ENCODE peak calls at places on chromosomes 13 and 19, in eight cellular contexts. One of them, this sample, is unnamed.

GRCh38 chr19:33440241-33440640 is 66.7 kb downstream of the CEBPG start:
- DNase-seq in HL-60: no peak
- DNase-seq in tibial artery: no peak
- DNase-seq in heart right ventricle: no peak
- DNase-seq in transverse colon: no peak
- DNase-seq in CD4-positive, alpha-beta T cell: no peak
- DNase-seq in WERI-Rb-1: no peak
- DNase-seq in neural progenitor cell: no peak
- DNase-seq in this sample: peak; percentile 20

GRCh38 chr13:98761979-98762616 is 9.6 kb upstream of the SLC15A1 start:
- DNase-seq in HL-60: no peak
- DNase-seq in tibial artery: no peak
- DNase-seq in heart right ventricle: no peak
- DNase-seq in transverse colon: no peak
- DNase-seq in CD4-positive, alpha-beta T cell: no peak
- DNase-seq in WERI-Rb-1: no peak
- DNase-seq in neural progenitor cell: no peak
- DNase-seq in this sample: no peak

GRCh38 chr13:94947965-94948371 is 235.6 kb upstream of the SOX21 start:
- DNase-seq in HL-60: no peak
- DNase-seq in tibial artery: no peak
- DNase-seq in heart right ventricle: no peak
- DNase-seq in transverse colon: no peak
- DNase-seq in CD4-positive, alpha-beta T cell: no peak
- DNase-seq in WERI-Rb-1: no peak
- DNase-seq in neural progenitor cell: peak; percentile 92
- DNase-seq in this sample: no peak

GRCh38 chr13:23987331-23987730 is 90.0 kb upstream of the C1QTNF9B start:
- DNase-seq in HL-60: no peak
- DNase-seq in tibial artery: no peak
- DNase-seq in heart right ventricle: no peak
- DNase-seq in transverse colon: no peak
- DNase-seq in CD4-positive, alpha-beta T cell: no peak
- DNase-seq in WERI-Rb-1: no peak
- DNase-seq in neural progenitor cell: no peak
- DNase-seq in this sample: no peak

GRCh38 chr19:45168767-45169351 is 8.1 kb upstream of the NKPD1 start:
- DNase-seq in HL-60: no peak
- DNase-seq in tibial artery: no peak
- DNase-seq in heart right ventricle: no peak
- DNase-seq in transverse colon: no peak
- DNase-seq in CD4-positive, alpha-beta T cell: no peak
- DNase-seq in WERI-Rb-1: peak; percentile 60
- DNase-seq in neural progenitor cell: no peak
- DNase-seq in this sample: peak; percentile 61

GRCh38 chr19:16076154-16076957 is at the start of gene TPM4:
- DNase-seq in HL-60: peak; percentile 87
- DNase-seq in tibial artery: peak; percentile 98
- DNase-seq in heart right ventricle: peak; percentile 93
- DNase-seq in transverse colon: peak; percentile 94
- DNase-seq in CD4-positive, alpha-beta T cell: peak; percentile 77
- DNase-seq in WERI-Rb-1: peak; percentile 59
- DNase-seq in neural progenitor cell: peak; percentile 96
- DNase-seq in this sample: peak; percentile 95

GRCh38 chr19:45568732-45569131 is 15.9 kb downstream of the OPA3 start:
- DNase-seq in HL-60: no peak
- DNase-seq in tibial artery: no peak
- DNase-seq in heart right ventricle: no peak
- DNase-seq in transverse colon: no peak
- DNase-seq in CD4-positive, alpha-beta T cell: no peak
- DNase-seq in WERI-Rb-1: no peak
- DNase-seq in neural progenitor cell: no peak
- DNase-seq in this sample: no peak

GRCh38 chr19:892243-892996 is 567 bp downstream of the MED16 start:
- DNase-seq in HL-60: no peak
- DNase-seq in tibial artery: no peak
- DNase-seq in heart right ventricle: peak; percentile 52
- DNase-seq in transverse colon: peak; percentile 44
- DNase-seq in CD4-positive, alpha-beta T cell: peak; percentile 52
- DNase-seq in WERI-Rb-1: no peak
- DNase-seq in neural progenitor cell: peak; percentile 67
- DNase-seq in this sample: no peak

GRCh38 chr19:7373862-7374261 is 25.1 kb downstream of the ARHGEF18 start:
- DNase-seq in HL-60: no peak
- DNase-seq in tibial artery: no peak
- DNase-seq in heart right ventricle: no peak
- DNase-seq in transverse colon: peak; percentile 40
- DNase-seq in CD4-positive, alpha-beta T cell: no peak
- DNase-seq in WERI-Rb-1: no peak
- DNase-seq in neural progenitor cell: no peak
- DNase-seq in this sample: no peak

DNA sequence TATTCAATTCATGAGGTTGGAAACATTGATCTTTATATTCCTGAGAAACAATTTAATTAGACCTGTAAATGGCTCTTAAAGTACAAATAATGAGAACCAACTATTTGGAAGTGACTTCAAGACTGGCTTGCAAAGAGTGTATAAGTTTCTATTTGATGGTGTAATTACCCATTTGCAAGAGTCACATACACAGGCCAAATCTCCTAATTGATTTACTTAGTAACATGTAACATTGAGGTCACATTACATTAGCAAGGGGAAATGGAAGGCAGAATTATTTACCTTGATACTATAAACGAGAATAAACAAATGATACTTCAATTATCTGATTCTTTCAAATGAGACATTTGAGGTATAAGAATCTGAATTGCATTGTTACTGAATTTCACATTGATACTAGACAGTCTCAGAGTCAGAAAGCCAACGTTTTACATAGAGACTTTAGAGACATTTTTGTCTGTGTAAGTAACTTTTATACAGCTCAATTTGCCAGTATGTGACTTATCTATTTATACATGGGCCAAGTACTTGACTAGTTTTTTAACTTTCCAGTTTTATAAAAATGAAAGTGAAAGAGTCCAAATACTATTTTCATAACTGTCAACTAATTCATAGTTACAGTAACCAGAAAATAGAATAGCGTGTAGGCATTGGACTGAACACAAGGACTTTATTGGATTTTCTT is 95.6 kb upstream of the RFC3 start:
- DNase-seq in HL-60: no peak
- DNase-seq in tibial artery: no peak
- DNase-seq in heart right ventricle: no peak
- DNase-seq in transverse colon: no peak
- DNase-seq in CD4-positive, alpha-beta T cell: no peak
- DNase-seq in WERI-Rb-1: no peak
- DNase-seq in neural progenitor cell: no peak
- DNase-seq in this sample: no peak
- H3K27ac ChIP-seq in HL-60: no peak overlapping the region
- H3K27ac ChIP-seq in tibial artery: peak overlapping the region; percentile 62
- H3K27ac ChIP-seq in heart right ventricle: peak overlapping the region; percentile 56
- H3K27ac ChIP-seq in transverse colon: peak overlapping the region; percentile 70
- H3K27ac ChIP-seq in CD4-positive, alpha-beta T cell: no peak overlapping the region
- H3K27ac ChIP-seq in WERI-Rb-1: no peak overlapping the region
- H3K27ac ChIP-seq in neural progenitor cell: no peak overlapping the region
- H3K27ac ChIP-seq in this sample: no peak overlapping the region

GRCh38 chr19:58480831-58481230 is 4.7 kb downstream of the ZNF446 start:
- DNase-seq in HL-60: no peak
- DNase-seq in tibial artery: no peak
- DNase-seq in heart right ventricle: no peak
- DNase-seq in transverse colon: no peak
- DNase-seq in CD4-positive, alpha-beta T cell: no peak
- DNase-seq in WERI-Rb-1: no peak
- DNase-seq in neural progenitor cell: no peak
- DNase-seq in this sample: no peak
- H3K27ac ChIP-seq in HL-60: no peak overlapping the region
- H3K27ac ChIP-seq in tibial artery: no peak overlapping the region
- H3K27ac ChIP-seq in heart right ventricle: no peak overlapping the region
- H3K27ac ChIP-seq in transverse colon: no peak overlapping the region
- H3K27ac ChIP-seq in CD4-positive, alpha-beta T cell: no peak overlapping the region
- H3K27ac ChIP-seq in WERI-Rb-1: no peak overlapping the region
- H3K27ac ChIP-seq in neural progenitor cell: no peak overlapping the region
- H3K27ac ChIP-seq in this sample: no peak overlapping the region

GRCh38 chr13:48258002-48258401 is 25.0 kb downstream of the ITM2B start:
- DNase-seq in HL-60: no peak
- DNase-seq in tibial artery: no peak
- DNase-seq in heart right ventricle: no peak
- DNase-seq in transverse colon: no peak
- DNase-seq in CD4-positive, alpha-beta T cell: no peak
- DNase-seq in WERI-Rb-1: no peak
- DNase-seq in neural progenitor cell: no peak
- DNase-seq in this sample: no peak

GRCh38 chr13:48258430-48258829 is 25.4 kb downstream of the ITM2B start:
- DNase-seq in HL-60: no peak
- DNase-seq in tibial artery: no peak
- DNase-seq in heart right ventricle: no peak
- DNase-seq in transverse colon: no peak
- DNase-seq in CD4-positive, alpha-beta T cell: no peak
- DNase-seq in WERI-Rb-1: no peak
- DNase-seq in neural progenitor cell: no peak
- DNase-seq in this sample: no peak

GRCh38 chr13:48255090-48255489 is 22.1 kb downstream of the ITM2B start:
- DNase-seq in HL-60: no peak
- DNase-seq in tibial artery: no peak
- DNase-seq in heart right ventricle: no peak
- DNase-seq in transverse colon: no peak
- DNase-seq in CD4-positive, alpha-beta T cell: no peak
- DNase-seq in WERI-Rb-1: no peak
- DNase-seq in neural progenitor cell: no peak
- DNase-seq in this sample: no peak

GRCh38 chr13:48253849-48254248 is 20.8 kb downstream of the ITM2B start:
- DNase-seq in HL-60: no peak
- DNase-seq in tibial artery: no peak
- DNase-seq in heart right ventricle: no peak
- DNase-seq in transverse colon: no peak
- DNase-seq in CD4-positive, alpha-beta T cell: no peak
- DNase-seq in WERI-Rb-1: no peak
- DNase-seq in neural progenitor cell: no peak
- DNase-seq in this sample: no peak

DNA sequence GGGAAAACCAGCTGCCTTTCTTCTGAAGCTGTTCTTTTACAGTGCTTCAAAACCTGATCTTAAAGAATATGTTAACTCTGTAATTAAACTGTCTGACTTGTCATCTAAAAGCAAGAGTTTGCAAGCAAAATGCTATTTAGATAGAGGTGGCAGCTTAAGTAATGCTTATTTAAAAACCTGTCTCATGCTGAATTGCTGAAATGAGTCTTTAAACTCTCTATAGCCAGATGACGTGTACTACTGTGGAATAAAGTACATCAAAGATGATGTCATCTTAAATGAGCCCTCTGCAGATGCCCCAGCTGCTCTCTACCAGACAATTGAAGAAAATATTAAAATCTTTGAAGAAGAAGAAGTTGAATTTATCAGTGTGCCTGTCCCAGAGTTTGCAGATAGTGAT is 22.9 kb downstream of the ITM2B start:
- DNase-seq in HL-60: no peak
- DNase-seq in tibial artery: no peak
- DNase-seq in heart right ventricle: no peak
- DNase-seq in transverse colon: no peak
- DNase-seq in CD4-positive, alpha-beta T cell: no peak
- DNase-seq in WERI-Rb-1: no peak
- DNase-seq in neural progenitor cell: no peak
- DNase-seq in this sample: no peak
- H3K27ac ChIP-seq in HL-60: no peak overlapping the region
- H3K27ac ChIP-seq in tibial artery: no peak overlapping the region
- H3K27ac ChIP-seq in heart right ventricle: no peak overlapping the region
- H3K27ac ChIP-seq in transverse colon: no peak overlapping the region
- H3K27ac ChIP-seq in CD4-positive, alpha-beta T cell: no peak overlapping the region
- H3K27ac ChIP-seq in WERI-Rb-1: no peak overlapping the region
- H3K27ac ChIP-seq in neural progenitor cell: no peak overlapping the region
- H3K27ac ChIP-seq in this sample: no peak overlapping the region

DNA sequence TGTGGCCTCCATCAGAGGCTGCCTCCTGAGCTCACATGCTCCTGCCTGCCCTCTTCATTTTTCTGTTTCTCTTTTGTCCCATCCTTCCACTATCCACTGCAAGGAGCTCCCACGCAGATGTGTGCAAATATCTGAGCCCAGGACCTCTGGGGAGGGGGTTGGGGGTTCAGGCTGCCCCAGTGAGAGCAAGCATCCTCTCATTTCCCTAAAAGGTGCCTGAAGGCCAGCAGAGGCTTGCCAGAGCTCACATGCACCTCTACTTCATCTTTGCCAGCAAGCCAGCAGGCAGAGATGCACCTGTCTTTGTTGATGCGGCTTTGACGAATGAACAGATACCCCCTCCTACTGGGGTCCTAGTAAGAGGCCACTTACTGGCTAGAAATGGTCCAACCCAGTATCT is 128.8 kb downstream of the FGF9 start:
- DNase-seq in HL-60: no peak
- DNase-seq in tibial artery: no peak
- DNase-seq in heart right ventricle: no peak
- DNase-seq in transverse colon: no peak
- DNase-seq in CD4-positive, alpha-beta T cell: no peak
- DNase-seq in WERI-Rb-1: no peak
- DNase-seq in neural progenitor cell: no peak
- DNase-seq in this sample: no peak
- H3K27ac ChIP-seq in HL-60: no peak overlapping the region
- H3K27ac ChIP-seq in tibial artery: no peak overlapping the region
- H3K27ac ChIP-seq in heart right ventricle: no peak overlapping the region
- H3K27ac ChIP-seq in transverse colon: no peak overlapping the region
- H3K27ac ChIP-seq in CD4-positive, alpha-beta T cell: no peak overlapping the region
- H3K27ac ChIP-seq in WERI-Rb-1: no peak overlapping the region
- H3K27ac ChIP-seq in neural progenitor cell: no peak overlapping the region
- H3K27ac ChIP-seq in this sample: no peak overlapping the region

GRCh38 chr19:55549500-55550320 is 4.4 kb upstream of the SBK3 start:
- DNase-seq in HL-60: no peak
- DNase-seq in tibial artery: no peak
- DNase-seq in heart right ventricle: no peak
- DNase-seq in transverse colon: peak; percentile 19
- DNase-seq in CD4-positive, alpha-beta T cell: no peak
- DNase-seq in WERI-Rb-1: peak; percentile 83
- DNase-seq in neural progenitor cell: peak; percentile 88
- DNase-seq in this sample: no peak

GRCh38 chr19:55553217-55554182 is 8.2 kb upstream of the SBK3 start:
- DNase-seq in HL-60: no peak
- DNase-seq in tibial artery: no peak
- DNase-seq in heart right ventricle: no peak
- DNase-seq in transverse colon: no peak
- DNase-seq in CD4-positive, alpha-beta T cell: no peak
- DNase-seq in WERI-Rb-1: no peak
- DNase-seq in neural progenitor cell: no peak
- DNase-seq in this sample: no peak

GRCh38 chr19:55552620-55553019 is 7.3 kb upstream of the SBK3 start:
- DNase-seq in HL-60: no peak
- DNase-seq in tibial artery: no peak
- DNase-seq in heart right ventricle: no peak
- DNase-seq in transverse colon: no peak
- DNase-seq in CD4-positive, alpha-beta T cell: no peak
- DNase-seq in WERI-Rb-1: no peak
- DNase-seq in neural progenitor cell: no peak
- DNase-seq in this sample: no peak

GRCh38 chr19:55552206-55552605 is 6.9 kb upstream of the SBK3 start:
- DNase-seq in HL-60: no peak
- DNase-seq in tibial artery: no peak
- DNase-seq in heart right ventricle: no peak
- DNase-seq in transverse colon: no peak
- DNase-seq in CD4-positive, alpha-beta T cell: no peak
- DNase-seq in WERI-Rb-1: no peak
- DNase-seq in neural progenitor cell: no peak
- DNase-seq in this sample: peak; percentile 5

GRCh38 chr19:55550321-55550650 is 4.9 kb upstream of the SBK3 start:
- DNase-seq in HL-60: no peak
- DNase-seq in tibial artery: no peak
- DNase-seq in heart right ventricle: no peak
- DNase-seq in transverse colon: no peak
- DNase-seq in CD4-positive, alpha-beta T cell: no peak
- DNase-seq in WERI-Rb-1: no peak
- DNase-seq in neural progenitor cell: no peak
- DNase-seq in this sample: no peak
- H3K27ac ChIP-seq in HL-60: no peak overlapping the region
- H3K27ac ChIP-seq in tibial artery: no peak overlapping the region
- H3K27ac ChIP-seq in heart right ventricle: peak overlapping the region; percentile 63
- H3K27ac ChIP-seq in transverse colon: no peak overlapping the region
- H3K27ac ChIP-seq in CD4-positive, alpha-beta T cell: no peak overlapping the region
- H3K27ac ChIP-seq in WERI-Rb-1: peak overlapping the region; percentile 71
- H3K27ac ChIP-seq in neural progenitor cell: peak overlapping the region; percentile 82
- H3K27ac ChIP-seq in this sample: no peak overlapping the region